ENCODE peak calls at places on chromosomes 13 and 19, in seven cellular contexts. I is lung; T is tibial artery; J is DND-41; N is heart right ventricle; Y is naive thymus-derived CD4-positive, alpha-beta T cell; R is CD4-positive, alpha-beta memory T cell. C is an unnamed sample. For H3K4me1, the result is how much of the 10 kb centered on the place peaks cover.

GRCh38 chr13:32585625-32586021 is 629 bp upstream of the PDS5B start:
- DNase-seq in J (peak), R (no peak), Y (peak), N (no peak), I (no peak), T (no peak), C (peak)

GRCh38 chr13:103282571-103283450 is 216.6 kb upstream of the SLC10A2 start:
- DNase-seq in T (no peak), R (no peak), N (no peak), I (no peak), Y (no peak), J (no peak), C (no peak)

GRCh38 chr19:4425531-4425930 is 23.1 kb downstream of the CHAF1A start:
- DNase-seq in Y (no peak), J (no peak), I (no peak), R (no peak), T (no peak), N (no peak), C (no peak)

GRCh38 chr13:113888701-113889330 is 24.9 kb upstream of the GAS6 start:
- DNase-seq in N (no peak), R (no peak), T (no peak), Y (no peak), I (no peak), J (no peak), C (no peak)

GRCh38 chr13:36212789-36213188 is 1.6 kb downstream of the SOHLH2 start:
- DNase-seq in R (no peak), J (no peak), I (no peak), Y (no peak), N (no peak), T (no peak), C (no peak)

GRCh38 chr13:50974268-50974667 is 64.7 kb downstream of the RNASEH2B start:
- DNase-seq in Y (no peak), N (no peak), J (no peak), T (no peak), R (no peak), I (no peak), C (no peak)

GRCh38 chr13:29893438-29893837 is 43.0 kb upstream of the UBL3 start:
- DNase-seq in N (no peak), I (no peak), T (no peak), R (no peak), Y (no peak), J (no peak), C (no peak)

GRCh38 chr13:93726173-93727019 is 499.8 kb downstream of the GPC6 start:
- DNase-seq in J (no peak), I (no peak), Y (no peak), N (no peak), T (no peak), R (no peak), C (no peak)

GRCh38 chr13:63696055-63696454 is 2280.4 kb upstream of the PCDH20 start:
- DNase-seq in Y (no peak), T (no peak), J (no peak), I (no peak), R (no peak), N (no peak), C (no peak)

GRCh38 chr19:50817941-50818858 is 5.4 kb downstream of the KLK1 start:
- DNase-seq in T (no peak), I (peak), Y (no peak), J (no peak), R (no peak), N (peak), C (peak)

GRCh38 chr13:51998723-51999471 is 12.4 kb downstream of the ATP7B start:
- DNase-seq in T (no peak), Y (no peak), I (no peak), N (no peak), J (no peak), R (no peak), C (no peak)

GRCh38 chr19:49555600-49556411 is 24.6 kb downstream of the NOSIP start:
- DNase-seq in J (peak), R (peak), I (peak), Y (peak), T (peak), N (no peak), C (peak)

GRCh38 chr13:77316430-77316829 is 10.5 kb downstream of the MYCBP2 start:
- DNase-seq in I (no peak), J (no peak), Y (no peak), N (no peak), R (no peak), T (no peak), C (no peak)
- H3K4me1 ChIP-seq in I (under half), J (under half), Y (under half), N (under half), R (half or more), T (under half), C (under half)

GRCh38 chr19:2577722-2578335 is 101.9 kb downstream of the GADD45B start:
- DNase-seq in J (no peak), Y (no peak), T (peak), R (no peak), N (no peak), I (no peak), C (no peak)

GRCh38 chr19:2579678-2580280 is 103.9 kb downstream of the GADD45B start:
- DNase-seq in N (no peak), J (no peak), T (no peak), Y (no peak), R (no peak), I (no peak), C (no peak)

GRCh38 chr19:2575734-2576481 is 100.0 kb downstream of the GADD45B start:
- DNase-seq in Y (no peak), T (peak), J (no peak), N (peak), R (no peak), I (no peak), C (no peak)

GRCh38 chr19:2578391-2578826 is 102.5 kb downstream of the GADD45B start:
- DNase-seq in J (no peak), T (peak), N (no peak), R (no peak), Y (no peak), I (no peak), C (no peak)

GRCh38 chr19:2578911-2579677 is 103.2 kb downstream of the GADD45B start:
- DNase-seq in N (peak), Y (peak), R (peak), J (no peak), T (peak), I (peak), C (no peak)
- H3K4me1 ChIP-seq in N (under half), Y (under half), R (under half), J (under half), T (half or more), I (under half), C (under half)

GRCh38 chr13:99072941-99073340 is 95.1 kb upstream of the DOCK9 start:
- DNase-seq in J (no peak), T (no peak), Y (no peak), I (no peak), N (no peak), R (no peak), C (no peak)

GRCh38 chr13:99074693-99075092 is 96.8 kb upstream of the DOCK9 start:
- DNase-seq in T (no peak), N (no peak), R (no peak), I (no peak), J (no peak), Y (no peak), C (no peak)

GRCh38 chr13:99071211-99071610 is 93.3 kb upstream of the DOCK9 start:
- DNase-seq in I (no peak), R (no peak), N (no peak), J (no peak), Y (no peak), T (no peak), C (no peak)

GRCh38 chr13:99072356-99072755 is 94.5 kb upstream of the DOCK9 start:
- DNase-seq in N (no peak), Y (no peak), T (no peak), I (no peak), R (no peak), J (no peak), C (no peak)

DNA sequence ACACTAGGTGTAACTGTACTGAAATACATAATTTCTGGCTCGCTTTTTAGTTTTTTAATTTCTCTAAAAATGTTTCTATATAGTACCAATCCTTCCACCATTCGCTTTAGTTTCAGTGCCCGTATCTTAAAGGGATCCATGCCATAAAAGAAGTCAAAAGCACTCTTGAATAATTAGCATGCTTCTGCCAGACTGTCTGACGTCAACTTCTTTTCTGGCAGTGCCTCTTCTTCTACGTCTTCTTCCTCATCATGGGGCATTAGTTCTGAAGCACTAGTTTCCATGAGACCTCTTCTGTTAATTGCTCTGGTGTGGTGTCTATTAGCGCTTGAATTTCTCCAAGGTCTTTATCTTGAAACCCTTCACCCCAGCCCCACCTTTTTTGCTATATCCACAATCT is 93.8 kb upstream of the DOCK9 start:
- DNase-seq in N (no peak), T (no peak), Y (no peak), R (no peak), I (no peak), J (no peak), C (no peak)
- H3K4me1 ChIP-seq in N (under half), T (under half), Y (under half), R (half or more), I (under half), J (under half), C (under half)

GRCh38 chr19:11982526-11982925 is 17.7 kb downstream of the ZNF763 start:
- DNase-seq in T (no peak), Y (no peak), R (no peak), I (no peak), N (no peak), J (no peak), C (no peak)
- H3K4me1 ChIP-seq in T (under half), Y (under half), R (under half), I (under half), N (under half), J (under half), C (under half)